ENCODE peak calls at places on chromosomes 1 and 21, in five cellular contexts. S is stomach, F is HepG2, N is HCT116, I is suprapubic skin. U is an unnamed sample.

GRCh38 chr1:35448344-35448801 is 108.8 kb downstream of the KIAA0319L start:
- DNase-seq in F (peak), N (no peak), S (peak), I (no peak), U (no peak)

GRCh38 chr1:156599811-156600210 is 1.5 kb downstream of the GPATCH4 start:
- DNase-seq in N (no peak), S (no peak), F (peak), I (no peak), U (no peak)

GRCh38 chr1:116458695-116459094 is 85.7 kb downstream of the ATP1A1 start:
- DNase-seq in S (no peak), I (no peak), F (no peak), N (no peak), U (no peak)

GRCh38 chr1:17370618-17371017 is 1.4 kb upstream of the PADI6 start:
- DNase-seq in S (no peak), N (peak), I (no peak), F (peak), U (no peak)

GRCh38 chr1:207020016-207020708 is 12.4 kb downstream of the C1orf116 start:
- DNase-seq in I (no peak), F (peak), N (peak), S (peak), U (no peak)

GRCh38 chr1:248183996-248184395 is 9.4 kb downstream of the OR2M2 start:
- DNase-seq in I (no peak), F (no peak), N (no peak), S (no peak), U (no peak)

GRCh38 chr1:95067069-95067468 is 5.7 kb downstream of the ALG14 start:
- DNase-seq in S (no peak), I (no peak), N (no peak), F (peak), U (no peak)

GRCh38 chr1:26046313-26047031 is 554 bp upstream of the SLC30A2 start:
- DNase-seq in I (no peak), N (no peak), S (no peak), F (no peak), U (no peak)

GRCh38 chr1:228367798-228368791 is 38.5 kb downstream of the TRIM11 start:
- DNase-seq in N (no peak), S (no peak), I (peak), F (peak), U (no peak)

GRCh38 chr1:72397786-72398185 is 115.4 kb upstream of the NEGR1 start:
- DNase-seq in S (no peak), I (no peak), N (no peak), F (no peak), U (no peak)

GRCh38 chr1:100924991-100925390 is 29.1 kb downstream of the SLC30A7 start:
- DNase-seq in N (no peak), S (no peak), I (no peak), F (no peak), U (no peak)

GRCh38 chr1:205317311-205317917 is 4.1 kb downstream of the NUAK2 start:
- DNase-seq in F (peak), N (no peak), I (no peak), S (peak), U (no peak)

GRCh38 chr1:212455406-212456165 is 22.9 kb downstream of the NENF start:
- DNase-seq in S (peak), I (peak), N (peak), F (peak), U (no peak)

GRCh38 chr1:57133686-57134085 is 167.9 kb upstream of the C8B start:
- DNase-seq in S (no peak), F (no peak), N (no peak), I (no peak), U (no peak)

GRCh38 chr1:82392513-82392912 is 591.8 kb downstream of the ADGRL2 start:
- DNase-seq in S (no peak), F (no peak), N (no peak), I (no peak), U (no peak)

GRCh38 chr1:206912445-206913095 is 9.2 kb downstream of the FCMR start:
- DNase-seq in F (peak), S (peak), N (peak), I (no peak), U (no peak)

GRCh38 chr1:9112961-9113880 is 15.7 kb downstream of the GPR157 start:
- DNase-seq in I (no peak), N (no peak), F (peak), S (no peak), U (no peak)

GRCh38 chr1:17319561-17320350 is 11.8 kb downstream of the PADI4 start:
- DNase-seq in I (no peak), F (no peak), S (no peak), N (no peak), U (no peak)

GRCh38 chr21:44027607-44028286 is 15.6 kb downstream of the TRAPPC10 start:
- DNase-seq in N (no peak), F (no peak), I (no peak), S (no peak), U (no peak)

GRCh38 chr1:167083066-167083682 is 7.0 kb downstream of the GPA33 start:
- DNase-seq in I (no peak), S (peak), F (no peak), N (no peak), U (no peak)

GRCh38 chr1:192660613-192661012 is 24.7 kb downstream of the RGS13 start:
- DNase-seq in F (no peak), S (no peak), N (no peak), I (no peak), U (no peak)

GRCh38 chr1:74280642-74281396 is 45.6 kb downstream of the TNNI3K start:
- DNase-seq in I (no peak), N (no peak), F (no peak), S (no peak), U (no peak)

GRCh38 chr1:63946866-63947491 is 173.2 kb downstream of the ROR1 start:
- DNase-seq in N (no peak), F (no peak), I (no peak), S (peak), U (no peak)

GRCh38 chr21:16570196-16570595 is 840.4 kb downstream of the USP25 start:
- DNase-seq in N (no peak), F (no peak), I (no peak), S (no peak), U (no peak)

GRCh38 chr21:44054710-44055109 is 42.6 kb downstream of the TRAPPC10 start:
- DNase-seq in N (no peak), F (no peak), S (no peak), I (no peak), U (no peak)

GRCh38 chr1:178407215-178407614 is 89.5 kb downstream of the CLEC20A start:
- DNase-seq in I (no peak), F (no peak), S (no peak), N (no peak), U (no peak)

GRCh38 chr1:55626326-55626725 is 411.2 kb upstream of the USP24 start:
- DNase-seq in N (no peak), S (no peak), I (no peak), F (no peak), U (no peak)

GRCh38 chr1:76959581-76959980 is 92.3 kb downstream of the ST6GALNAC5 start:
- DNase-seq in F (no peak), S (no peak), N (no peak), I (no peak), U (no peak)

GRCh38 chr1:211285196-211285595 is 26.0 kb downstream of the RCOR3 start:
- DNase-seq in F (no peak), S (no peak), N (no peak), I (no peak), U (no peak)

GRCh38 chr1:12067900-12068821 is 5.1 kb downstream of the TNFRSF8 start:
- DNase-seq in N (no peak), F (no peak), S (no peak), I (no peak), U (no peak)

GRCh38 chr1:11531314-11531870 is 52.4 kb downstream of the DISP3 start:
- DNase-seq in I (peak), S (no peak), N (no peak), F (no peak), U (no peak)

GRCh38 chr1:68777850-68778249 is 281.0 kb upstream of the DEPDC1 start:
- DNase-seq in S (no peak), F (no peak), N (no peak), I (no peak), U (no peak)

GRCh38 chr1:58881471-58881994 is 97.7 kb upstream of the JUN start:
- DNase-seq in I (no peak), S (peak), F (peak), N (peak), U (no peak)
- TF ChIP-seq POLR2AphosphoS5 in I (no peak), S (no peak), F (no peak), N (peak), U (no peak)

GRCh38 chr1:115090956-115091355 is 1.7 kb upstream of the TSPAN2 start:
- DNase-seq in N (no peak), F (no peak), I (no peak), S (no peak), U (no peak)

GRCh38 chr1:115089443-115090340 is at the start of gene TSPAN2:
- DNase-seq in N (no peak), I (no peak), S (peak), F (no peak), U (no peak)

GRCh38 chr1:115090547-115090946 is 1.2 kb upstream of the TSPAN2 start:
- DNase-seq in N (no peak), F (no peak), S (no peak), I (no peak), U (no peak)

GRCh38 chr1:115088115-115088794 is 1.0 kb downstream of the TSPAN2 start:
- DNase-seq in F (no peak), N (no peak), I (no peak), S (no peak), U (no peak)

DNA sequence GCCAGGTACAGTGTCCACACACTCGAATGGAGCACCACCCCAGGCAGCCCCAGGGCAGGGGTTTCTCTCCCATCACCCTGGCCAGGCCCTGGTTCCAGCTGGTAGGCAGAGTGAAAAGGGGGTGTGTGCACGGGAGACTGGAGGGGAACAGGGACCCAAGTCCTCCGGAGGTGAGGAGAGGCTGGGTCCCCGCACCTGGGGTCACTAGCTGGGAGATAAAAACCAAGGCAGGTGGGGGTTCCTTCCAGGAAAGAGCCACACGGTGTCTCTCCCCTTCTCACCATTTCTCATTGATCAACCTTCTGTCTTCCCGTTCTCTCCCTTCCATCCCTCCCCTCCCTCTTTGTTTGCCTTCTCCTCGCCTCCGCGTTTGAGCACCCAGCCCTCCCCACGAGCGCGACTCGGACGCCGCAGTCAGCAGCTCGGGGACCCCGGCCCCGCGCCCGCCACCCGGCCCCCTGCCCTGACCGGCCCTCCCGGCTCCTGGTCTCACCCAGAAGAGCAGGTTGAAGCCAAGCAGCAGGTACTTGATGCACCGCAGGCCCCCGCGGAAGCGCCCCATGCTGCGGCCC is 346 bp downstream of the TSPAN2 start:
- DNase-seq in N (no peak), I (no peak), F (no peak), S (no peak), U (no peak)
- TF ChIP-seq POLR2AphosphoS5 in N (no peak), I (no peak), F (no peak), S (no peak), U (no peak)

DNA sequence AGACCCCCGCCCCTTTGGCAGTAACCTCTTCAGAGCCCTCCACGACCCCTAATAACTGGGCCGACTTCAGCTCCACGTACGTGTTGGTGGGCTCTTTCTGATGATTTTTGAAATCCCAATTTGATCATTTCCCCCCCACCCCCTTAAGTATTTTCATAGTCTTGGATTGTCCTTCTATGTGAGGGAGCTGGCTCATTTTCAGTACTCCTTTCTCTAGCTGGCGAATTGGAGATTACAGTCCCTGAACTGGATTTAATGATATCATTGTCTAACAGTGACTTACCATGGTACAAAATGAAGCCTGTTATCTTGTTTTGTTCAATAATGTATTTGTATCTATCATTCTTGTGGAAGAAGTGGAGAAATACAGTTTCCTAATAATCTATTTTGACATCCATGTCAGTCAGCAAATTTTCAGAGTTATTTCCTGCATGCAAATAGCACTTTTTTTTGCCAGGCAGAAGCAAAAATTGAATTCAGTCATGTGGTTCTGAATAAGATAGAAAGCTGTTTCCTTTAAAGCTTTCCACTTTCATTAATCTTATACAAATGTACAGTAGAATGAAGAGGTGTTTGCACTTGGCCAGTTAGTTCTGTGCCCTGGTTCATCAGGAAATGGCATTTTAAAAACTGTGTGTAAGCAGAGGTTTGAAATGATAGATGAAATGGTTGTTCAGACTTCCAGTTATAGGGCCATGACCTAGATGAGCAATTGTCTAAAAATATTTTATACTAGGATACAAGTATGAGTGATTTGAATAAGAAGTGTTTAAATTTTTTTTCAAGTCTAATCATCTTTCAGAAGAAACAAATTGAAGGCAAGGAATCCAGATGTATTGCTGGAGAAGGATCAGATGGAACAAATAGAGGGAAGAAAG is 104.2 kb downstream of the ATP5PO start:
- DNase-seq in N (no peak), S (no peak), F (no peak), I (no peak), U (no peak)
- TF ChIP-seq POLR2AphosphoS5 in N (no peak), S (no peak), F (no peak), I (no peak), U (no peak)

GRCh38 chr1:23726669-23727068 is 16.6 kb upstream of the ELOA start:
- DNase-seq in I (no peak), F (no peak), S (no peak), N (no peak), U (no peak)

GRCh38 chr1:23728997-23729390 is 14.3 kb upstream of the ELOA start:
- DNase-seq in I (no peak), N (no peak), F (no peak), S (no peak), U (no peak)

GRCh38 chr1:23722652-23723051 is 20.6 kb upstream of the ELOA start:
- DNase-seq in I (no peak), S (no peak), F (no peak), N (no peak), U (no peak)

GRCh38 chr1:23732363-23733224 is 10.7 kb upstream of the ELOA start:
- DNase-seq in S (no peak), N (no peak), F (no peak), I (no peak), U (no peak)

GRCh38 chr1:23727362-23727811 is 15.9 kb upstream of the ELOA start:
- DNase-seq in I (peak), N (no peak), S (peak), F (peak), U (no peak)
- TF ChIP-seq POLR2AphosphoS5 in I (no peak), N (no peak), S (peak), F (no peak), U (no peak)

U was measured in vagina.